ENCODE peak calls at places on chromosomes 5 and 9, in six cellular contexts. C is RWPE2, B is breast epithelium, Q is AG04450, O is foreskin fibroblast, Y is epithelial cell of esophagus. Z is an unnamed sample.
A peak's percentile ranks its signal among the peaks of the same experiment; 100 is the strongest.

GRCh38 chr5:80565330-80565729 is 4.8 kb downstream of the ANKRD34B start:
- DNase-seq in C (no peak), Q (no peak), O (no peak), Y (peak; percentile 33), B (no peak), Z (no peak)

GRCh38 chr9:3980771-3981170 is 319.1 kb downstream of the GLIS3 start:
- DNase-seq in Q (peak; percentile 44), B (no peak), Y (no peak), C (no peak), O (peak; percentile 35), Z (peak; percentile 43)

GRCh38 chr9:94719878-94720277 is 6.6 kb upstream of the AOPEP start:
- DNase-seq in Y (peak; percentile 90), Q (no peak), B (no peak), C (no peak), O (no peak), Z (no peak)

GRCh38 chr9:84669293-84670105 is at the start of gene NTRK2:
- DNase-seq in C (no peak), B (no peak), Q (no peak), Y (peak; percentile 49), O (no peak), Z (peak; percentile 4)

GRCh38 chr9:122263699-122264349 is 816 bp downstream of the RBM18 start:
- DNase-seq in B (no peak), Y (peak; percentile 1), Q (no peak), O (no peak), C (no peak), Z (peak; percentile 16)

GRCh38 chr5:140114341-140115185 is 654 bp downstream of the PURA start:
- DNase-seq in Q (no peak), Y (peak; percentile 60), O (peak; percentile 54), B (peak; percentile 80), C (peak; percentile 80), Z (peak; percentile 58)

GRCh38 chr5:79512692-79513518 is 1.0 kb downstream of the HOMER1 start:
- DNase-seq in O (peak; percentile 11), B (no peak), C (no peak), Y (peak; percentile 36), Q (no peak), Z (peak; percentile 20)

GRCh38 chr5:6759401-6759800 is 46.2 kb downstream of the TENT4A start:
- DNase-seq in C (peak; percentile 61), O (no peak), Y (peak; percentile 38), Q (no peak), B (no peak), Z (peak; percentile 27)

GRCh38 chr5:39209924-39210323 is 9.4 kb downstream of the FYB1 start:
- DNase-seq in O (no peak), B (no peak), C (no peak), Q (no peak), Y (no peak), Z (no peak)

GRCh38 chr5:81768960-81769452 is 18.1 kb upstream of the SSBP2 start:
- DNase-seq in Q (peak; percentile 43), Y (peak; percentile 93), C (no peak), B (no peak), O (peak; percentile 78), Z (peak; percentile 92)

GRCh38 chr5:68337235-68337634 is 121.7 kb downstream of the PIK3R1 start:
- DNase-seq in O (no peak), C (no peak), Y (no peak), Q (no peak), B (no peak), Z (no peak)

GRCh38 chr9:23123048-23123632 is 676.5 kb downstream of the DMRTA1 start:
- DNase-seq in Y (peak; percentile 67), O (no peak), B (no peak), Q (no peak), C (no peak), Z (peak; percentile 49)

GRCh38 chr5:169458269-169458668 is 125.3 kb upstream of the SPDL1 start:
- DNase-seq in Q (no peak), B (no peak), O (no peak), Y (no peak), C (no peak), Z (no peak)

GRCh38 chr9:21491742-21492141 is 9.6 kb upstream of the IFNE start:
- DNase-seq in O (no peak), Y (no peak), Q (no peak), B (no peak), C (no peak), Z (no peak)

GRCh38 chr5:137218896-137219295 is 280.2 kb downstream of the SPOCK1 start:
- DNase-seq in C (no peak), B (no peak), Y (peak; percentile 53), Q (no peak), O (no peak), Z (peak; percentile 43)

GRCh38 chr9:87497604-87498045 is at the start of gene DAPK1:
- DNase-seq in C (no peak), B (no peak), O (no peak), Q (no peak), Y (peak; percentile 23), Z (peak; percentile 13)

GRCh38 chr5:147310059-147310704 is 75.4 kb downstream of the STK32A start:
- DNase-seq in B (peak; percentile 69), Y (peak; percentile 92), Q (no peak), O (peak; percentile 12), C (peak; percentile 89), Z (peak; percentile 65)

GRCh38 chr5:150321211-150321610 is 18.5 kb upstream of the ARSI start:
- DNase-seq in B (no peak), Q (no peak), O (no peak), C (no peak), Y (no peak), Z (no peak)

GRCh38 chr9:107612136-107612535 is 122.6 kb upstream of the KLF4 start:
- DNase-seq in B (no peak), Y (no peak), Q (no peak), O (peak; percentile 20), C (no peak), Z (peak; percentile 67)

GRCh38 chr9:111965566-111966019 is 69.0 kb downstream of the UGCG start:
- DNase-seq in O (peak; percentile 94), C (no peak), Y (peak; percentile 98), Q (peak; percentile 88), B (no peak), Z (peak; percentile 99)

GRCh38 chr9:85001925-85002324 is 332.4 kb downstream of the NTRK2 start:
- DNase-seq in O (no peak), Q (no peak), B (no peak), C (no peak), Y (no peak), Z (no peak)

GRCh38 chr9:4581861-4582565 is 80.1 kb upstream of the PLPP6 start:
- DNase-seq in Q (no peak), B (no peak), Y (no peak), O (no peak), C (no peak), Z (no peak)

GRCh38 chr5:10283927-10284635 is 23.6 kb downstream of the CMBL start:
- DNase-seq in B (peak; percentile 86), C (peak; percentile 83), Y (peak; percentile 74), O (peak; percentile 52), Q (no peak), Z (peak; percentile 68)

GRCh38 chr5:83473344-83474169 is 2.0 kb downstream of the VCAN start:
- DNase-seq in O (peak; percentile 97), Y (peak; percentile 97), B (peak; percentile 66), Q (peak; percentile 96), C (peak; percentile 82), Z (peak; percentile 98)

GRCh38 chr9:8855046-8855445 is 1055.5 kb upstream of the DMAC1 start:
- DNase-seq in Q (no peak), B (no peak), Y (no peak), C (no peak), O (no peak), Z (peak; percentile 59)

GRCh38 chr5:159698322-159698721 is 218.0 kb upstream of the ADRA1B start:
- DNase-seq in B (no peak), O (no peak), C (no peak), Q (no peak), Y (no peak), Z (no peak)

GRCh38 chr5:40413747-40414146 is 266.0 kb upstream of the PTGER4 start:
- DNase-seq in C (no peak), Y (peak; percentile 87), O (no peak), B (no peak), Q (no peak), Z (peak; percentile 61)

GRCh38 chr5:172840077-172840777 is 6.2 kb downstream of the ERGIC1 start:
- DNase-seq in B (no peak), C (no peak), Y (no peak), Q (no peak), O (no peak), Z (peak; percentile 55)

GRCh38 chr5:172840778-172841154 is 6.7 kb downstream of the ERGIC1 start:
- DNase-seq in O (no peak), B (no peak), C (no peak), Y (no peak), Q (no peak), Z (no peak)

GRCh38 chr5:172839669-172840068 is 5.6 kb downstream of the ERGIC1 start:
- DNase-seq in C (no peak), B (peak; percentile 73), Q (no peak), O (no peak), Y (no peak), Z (no peak)

GRCh38 chr5:172837640-172838039 is 3.6 kb downstream of the ERGIC1 start:
- DNase-seq in C (peak; percentile 60), Y (no peak), O (no peak), Q (no peak), B (peak; percentile 86), Z (no peak)

GRCh38 chr5:172838151-172838875 is 4.3 kb downstream of the ERGIC1 start:
- DNase-seq in Q (no peak), C (no peak), B (no peak), Y (no peak), O (no peak), Z (no peak)
- H3K4me3 ChIP-seq in Q (no peak overlapping the region), C (no peak overlapping the region), B (no peak overlapping the region), Y (no peak overlapping the region), O (no peak overlapping the region), Z (no peak overlapping the region)

DNA sequence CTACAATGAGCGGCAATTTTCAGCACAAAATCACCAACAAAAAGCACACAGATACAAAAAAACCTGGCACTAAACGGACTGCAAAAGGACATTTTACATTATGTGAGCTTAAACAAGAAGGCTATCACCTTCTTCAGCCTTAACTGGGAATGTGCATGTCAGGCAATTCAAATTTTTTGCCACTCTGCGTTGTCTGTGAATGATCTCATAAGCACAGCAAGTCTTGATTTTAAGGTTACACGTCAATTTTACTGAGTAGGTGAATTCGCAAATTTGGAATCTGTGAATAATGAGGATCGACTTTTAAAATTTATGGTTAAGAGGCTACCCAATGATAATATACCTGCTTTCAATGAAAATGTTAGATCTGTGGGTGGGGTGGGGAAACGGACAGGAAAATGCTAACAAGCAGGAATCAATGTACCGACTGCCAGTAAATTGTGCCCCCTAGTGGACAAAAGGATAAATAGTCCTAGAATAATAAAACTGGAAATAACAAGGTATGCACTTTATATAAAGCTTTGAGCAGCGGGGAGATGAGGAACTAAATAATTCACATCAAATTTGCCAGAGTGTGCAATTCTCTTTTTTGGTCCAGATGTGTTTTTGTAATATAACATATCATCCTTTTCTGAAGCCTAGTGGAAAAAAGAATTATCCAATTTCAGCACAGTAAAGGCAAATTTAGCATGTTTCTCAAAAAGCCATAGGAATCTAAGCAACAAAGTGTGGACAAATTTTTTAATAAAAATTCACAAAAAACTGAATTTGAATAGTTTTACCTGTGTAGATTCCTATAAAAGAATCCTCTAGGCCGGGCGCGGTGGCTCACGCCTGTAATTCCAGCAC is 20.5 kb downstream of the EQTN start:
- DNase-seq in B (no peak), Q (peak; percentile 16), Y (peak; percentile 67), C (no peak), O (no peak), Z (peak; percentile 67)
- H3K4me3 ChIP-seq in B (no peak overlapping the region), Q (no peak overlapping the region), Y (no peak overlapping the region), C (no peak overlapping the region), O (no peak overlapping the region), Z (no peak overlapping the region)

GRCh38 chr5:1019001-1019651 is 10.5 kb downstream of the NKD2 start:
- DNase-seq in Y (no peak), C (no peak), Q (no peak), B (no peak), O (no peak), Z (no peak)
- H3K4me3 ChIP-seq in Y (no peak overlapping the region), C (no peak overlapping the region), Q (no peak overlapping the region), B (no peak overlapping the region), O (no peak overlapping the region), Z (no peak overlapping the region)

GRCh38 chr9:128102196-128102595 is 25.3 kb downstream of the PTGES2 start:
- DNase-seq in B (no peak), O (no peak), Q (no peak), C (no peak), Y (no peak), Z (no peak)
- H3K4me3 ChIP-seq in B (no peak overlapping the region), O (no peak overlapping the region), Q (no peak overlapping the region), C (no peak overlapping the region), Y (no peak overlapping the region), Z (no peak overlapping the region)